ENCODE peak calls at places on chromosomes 1 and 21, in six cellular contexts. Q is fibroblast of lung, U is A549, M is left ventricle myocardium inferior, H is HFF-Myc, V is heart right ventricle. T is an unnamed sample.

GRCh38 chr1:31705080-31705866 is 1.5 kb upstream of the COL16A1 start:
- DNase-seq in Q (peak), U (peak), M (peak), H (no peak), V (peak), T (no peak)

GRCh38 chr1:9835758-9836631 is 12.2 kb upstream of the CLSTN1 start:
- DNase-seq in Q (peak), U (no peak), M (peak), H (no peak), V (no peak), T (peak)

GRCh38 chr1:31666290-31666963 is 21.8 kb upstream of the PEF1 start:
- DNase-seq in Q (peak), U (peak), M (no peak), H (peak), V (no peak), T (peak)

GRCh38 chr1:195933816-195934215 is 674.4 kb downstream of the KCNT2 start:
- DNase-seq in Q (no peak), U (no peak), M (no peak), H (no peak), V (no peak), T (no peak)

GRCh38 chr1:189859385-189859977 is 618.2 kb downstream of the BRINP3 start:
- DNase-seq in Q (no peak), U (peak), M (no peak), H (no peak), V (no peak), T (peak)

GRCh38 chr1:88608139-88608943 is 75.7 kb upstream of the PKN2 start:
- DNase-seq in Q (peak), U (peak), M (no peak), H (peak), V (no peak), T (no peak)

GRCh38 chr1:20666804-20667203 is 5.6 kb upstream of the DDOST start:
- DNase-seq in Q (peak), U (peak), M (no peak), H (peak), V (no peak), T (no peak)

GRCh38 chr21:23694396-23694795 is 1912.9 kb downstream of the MRPL39 start:
- DNase-seq in Q (no peak), U (no peak), M (no peak), H (no peak), V (no peak), T (no peak)

GRCh38 chr21:46291561-46291960 is 5.4 kb downstream of the YBEY start:
- DNase-seq in Q (no peak), U (no peak), M (no peak), H (no peak), V (no peak), T (no peak)

GRCh38 chr1:110542730-110543129 is 23.8 kb upstream of the KCNA10 start:
- DNase-seq in Q (peak), U (no peak), M (no peak), H (peak), V (no peak), T (no peak)

GRCh38 chr1:117268926-117269378 is 58.2 kb upstream of the VTCN1 start:
- DNase-seq in Q (no peak), U (no peak), M (no peak), H (no peak), V (no peak), T (no peak)

GRCh38 chr21:32702702-32703101 is 25.1 kb downstream of the SYNJ1 start:
- DNase-seq in Q (peak), U (no peak), M (no peak), H (no peak), V (no peak), T (no peak)

GRCh38 chr1:115332813-115333608 is 5.0 kb downstream of the NGF start:
- DNase-seq in Q (peak), U (no peak), M (no peak), H (no peak), V (no peak), T (no peak)

GRCh38 chr1:9321480-9321849 is 28.8 kb downstream of the SPSB1 start:
- DNase-seq in Q (peak), U (no peak), M (no peak), H (no peak), V (no peak), T (no peak)

GRCh38 chr1:159853417-159853816 is 9.0 kb downstream of the VSIG8 start:
- DNase-seq in Q (peak), U (no peak), M (no peak), H (no peak), V (no peak), T (no peak)

GRCh38 chr1:159854101-159854692 is 8.3 kb downstream of the VSIG8 start:
- DNase-seq in Q (peak), U (peak), M (peak), H (no peak), V (peak), T (peak)

GRCh38 chr1:159848316-159848715 is 14.1 kb downstream of the VSIG8 start:
- DNase-seq in Q (no peak), U (no peak), M (no peak), H (no peak), V (no peak), T (no peak)

GRCh38 chr1:159849972-159850371 is 12.5 kb downstream of the VSIG8 start:
- DNase-seq in Q (peak), U (no peak), M (no peak), H (no peak), V (no peak), T (no peak)

DNA sequence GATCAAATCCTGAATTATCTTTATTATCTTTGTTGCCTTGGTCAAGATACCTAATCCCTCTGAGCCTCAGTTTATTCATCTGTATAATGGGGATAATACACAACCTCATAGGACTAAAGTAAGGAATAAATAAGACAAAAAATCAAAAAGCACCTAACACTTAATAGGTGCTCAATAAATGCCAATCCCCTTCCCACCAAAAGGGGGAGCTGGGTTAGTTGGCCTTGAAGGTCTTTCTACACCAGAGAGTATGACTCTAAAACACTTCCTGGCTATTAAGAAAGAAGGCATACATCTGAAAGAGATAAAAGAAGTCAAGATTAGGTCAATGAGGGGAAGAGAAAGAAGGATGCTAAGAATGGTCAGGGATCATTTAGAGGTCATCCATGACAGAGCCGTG is 11.1 kb downstream of the VSIG8 start:
- DNase-seq in Q (no peak), U (no peak), M (no peak), H (no peak), V (no peak), T (no peak)
- TF ChIP-seq CTCF in Q (no peak), U (no peak), M (no peak), H (no peak), V (no peak), T (no peak)

GRCh38 chr1:160411231-160411630 is 10.9 kb downstream of the VANGL2 start:
- DNase-seq in Q (no peak), U (no peak), M (no peak), H (no peak), V (no peak), T (no peak)
- TF ChIP-seq CTCF in Q (no peak), U (no peak), M (no peak), H (no peak), V (no peak), T (no peak)

DNA sequence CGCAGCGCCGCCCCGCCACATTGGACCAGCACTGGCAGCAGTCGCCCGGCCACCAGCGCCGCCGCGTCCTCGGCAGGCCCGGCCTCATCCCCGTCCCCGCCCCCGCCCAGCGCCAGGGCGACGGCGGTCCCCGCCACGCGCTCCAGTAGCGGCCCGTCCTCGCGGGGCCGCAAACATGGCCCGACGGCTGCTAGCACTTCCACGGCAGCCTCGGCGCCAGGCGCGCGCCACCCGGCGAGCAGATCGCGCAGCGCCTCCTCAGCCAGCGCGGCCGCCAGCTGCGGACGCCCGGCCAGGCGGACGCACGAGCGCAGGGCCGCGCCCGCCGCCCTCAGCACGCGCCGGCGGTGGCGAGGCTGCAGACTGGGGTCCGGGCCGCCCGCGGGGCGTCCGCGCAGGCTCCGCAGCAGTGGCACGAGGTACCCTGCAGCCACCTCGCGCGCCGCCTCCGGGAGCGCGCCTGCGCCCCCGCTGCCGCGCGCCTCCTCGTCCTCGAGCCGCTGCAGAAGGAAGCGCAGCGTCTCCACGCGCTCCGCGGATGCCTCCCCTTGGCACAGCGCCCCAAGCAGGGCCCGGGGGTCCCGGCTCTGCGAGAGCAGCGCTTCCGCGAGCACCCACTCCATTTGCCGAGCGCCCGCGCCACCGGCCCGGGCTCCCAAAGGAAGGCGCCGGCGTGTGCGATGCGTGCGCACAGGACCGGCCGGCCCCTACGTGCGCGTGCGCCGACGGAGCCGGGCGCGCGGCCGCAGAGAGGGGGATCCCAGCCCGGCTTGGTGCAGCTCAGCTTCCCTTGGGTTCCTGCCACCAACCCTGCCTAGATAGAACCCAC is at the start of gene TARBP1:
- DNase-seq in Q (peak), U (peak), M (peak), H (peak), V (peak), T (peak)
- TF ChIP-seq CTCF in Q (no peak), U (peak), M (peak), H (no peak), V (no peak), T (no peak)

GRCh38 chr1:150235852-150236613 is at the start of gene ANP32E:
- DNase-seq in Q (peak), U (peak), M (peak), H (peak), V (peak), T (peak)
- TF ChIP-seq CTCF in Q (peak), U (no peak), M (peak), H (no peak), V (no peak), T (no peak)

GRCh38 chr1:59776960-59777852 is 37.5 kb upstream of the HOOK1 start:
- DNase-seq in Q (peak), U (no peak), M (no peak), H (no peak), V (no peak), T (no peak)
- TF ChIP-seq CTCF in Q (peak), U (no peak), M (no peak), H (peak), V (no peak), T (no peak)

DNA sequence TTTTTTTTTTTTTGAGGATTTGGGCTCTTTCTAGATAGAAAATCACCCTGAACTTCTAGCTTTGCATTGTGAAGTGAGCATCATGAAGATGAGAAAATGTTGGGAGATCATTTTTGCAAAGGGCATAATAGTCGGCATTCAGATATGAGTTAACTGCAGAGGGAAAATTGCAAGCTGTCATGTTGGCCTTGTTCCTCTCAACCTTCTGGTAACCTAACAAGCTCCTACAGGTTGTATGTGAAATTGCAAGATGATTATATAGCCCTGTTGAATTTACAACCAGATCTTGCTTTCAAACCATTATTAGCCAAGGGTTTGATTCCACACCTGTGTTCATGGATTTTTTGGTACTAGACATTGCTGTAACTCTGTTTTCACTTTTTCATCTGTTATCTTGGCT is 2.2 kb downstream of the ELOA start:
- DNase-seq in Q (peak), U (peak), M (no peak), H (no peak), V (no peak), T (no peak)
- TF ChIP-seq CTCF in Q (peak), U (no peak), M (peak), H (peak), V (no peak), T (peak)